ENCODE peak calls at places on chromosomes 3 and 15, in five cellular contexts. U is keratinocyte; X is heart left ventricle; J is left ventricle myocardium inferior; C is effector memory CD4-positive, alpha-beta T cell. O is an unnamed sample. For H3K27me3, the result is how much of the 10 kb centered on the place peaks cover.

GRCh38 chr3:10709110-10709781 is 106.8 kb upstream of the SLC6A11 start:
- DNase-seq in C (no peak), J (no peak), X (no peak), U (no peak), O (no peak)

GRCh38 chr15:70519616-70520015 is 243.7 kb downstream of the UACA start:
- DNase-seq in U (no peak), X (no peak), C (no peak), J (no peak), O (no peak)

GRCh38 chr15:45704329-45705249 is 69.8 kb downstream of the SQOR start:
- DNase-seq in C (no peak), X (peak), U (no peak), J (no peak), O (peak)

GRCh38 chr3:153927107-153927506 is 194.1 kb upstream of the ARHGEF26 start:
- DNase-seq in X (no peak), J (no peak), U (peak), C (no peak), O (no peak)

GRCh38 chr15:67149859-67150824 is 84.7 kb downstream of the SMAD3 start:
- DNase-seq in J (peak), C (peak), U (no peak), X (peak), O (no peak)

GRCh38 chr3:67635257-67635656 is 19.2 kb downstream of the SUCLG2 start:
- DNase-seq in C (no peak), U (no peak), X (no peak), J (no peak), O (no peak)

GRCh38 chr15:29403778-29404177 is 134.2 kb upstream of the NSMCE3 start:
- DNase-seq in C (no peak), J (no peak), U (no peak), X (no peak), O (no peak)

GRCh38 chr3:98977520-98977919 is 76.0 kb upstream of the DCBLD2 start:
- DNase-seq in J (no peak), U (no peak), C (no peak), X (no peak), O (no peak)

GRCh38 chr15:55740479-55740878 is 2.5 kb downstream of the PRTG start:
- DNase-seq in J (no peak), U (no peak), C (no peak), X (no peak), O (no peak)

GRCh38 chr15:85463273-85463937 is 83.0 kb downstream of the AKAP13 start:
- DNase-seq in J (no peak), X (no peak), C (no peak), U (no peak), O (no peak)

GRCh38 chr3:29696311-29696710 is 415.4 kb downstream of the RBMS3 start:
- DNase-seq in X (no peak), C (no peak), U (no peak), J (no peak), O (no peak)

DNA sequence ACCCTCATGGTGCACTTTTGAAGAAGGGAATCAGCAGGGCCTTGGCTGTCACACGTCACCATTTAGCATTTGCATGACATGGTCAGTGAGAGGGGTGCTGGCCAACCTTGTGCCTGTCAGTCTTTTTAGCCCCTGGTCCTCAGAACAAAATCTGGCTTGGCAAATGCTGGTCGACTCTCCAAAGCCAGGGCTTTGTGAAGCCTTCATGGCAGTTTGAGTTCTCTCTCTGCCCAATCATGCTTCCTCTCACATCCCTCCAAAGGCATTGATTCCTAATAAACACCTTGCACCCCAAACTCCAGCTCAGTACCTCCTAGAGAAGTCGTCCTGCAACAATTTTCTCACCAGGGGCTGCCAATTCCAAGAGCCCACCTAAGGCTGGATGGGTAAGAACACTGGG is 19.4 kb downstream of the CCR9 start:
- DNase-seq in X (no peak), U (no peak), C (no peak), J (no peak), O (no peak)
- H3K27me3 ChIP-seq in X (under half), U (under half), C (under half), J (under half), O (under half)

DNA sequence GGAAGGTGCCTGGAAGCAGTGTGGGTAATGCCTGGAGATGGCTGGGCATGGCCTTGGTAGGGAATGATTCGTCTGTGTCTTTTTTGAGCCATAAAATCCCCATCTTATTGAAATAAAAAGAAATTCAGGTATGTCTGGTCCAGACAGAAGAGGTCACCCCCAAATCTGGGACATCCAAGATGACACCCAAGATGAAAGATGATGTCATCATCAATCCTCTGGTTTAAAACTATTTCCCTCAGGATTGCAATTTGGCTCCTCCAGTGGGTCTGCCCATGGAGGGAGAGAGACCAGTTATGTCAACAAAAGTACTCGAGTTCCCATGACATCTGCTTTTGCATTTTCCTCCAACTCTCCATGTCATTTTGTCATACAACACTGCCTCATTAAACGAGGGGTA is 16.7 kb upstream of the CCR9 start:
- DNase-seq in X (no peak), C (no peak), U (no peak), J (no peak), O (no peak)
- H3K27me3 ChIP-seq in X (under half), C (under half), U (under half), J (under half), O (under half)

DNA sequence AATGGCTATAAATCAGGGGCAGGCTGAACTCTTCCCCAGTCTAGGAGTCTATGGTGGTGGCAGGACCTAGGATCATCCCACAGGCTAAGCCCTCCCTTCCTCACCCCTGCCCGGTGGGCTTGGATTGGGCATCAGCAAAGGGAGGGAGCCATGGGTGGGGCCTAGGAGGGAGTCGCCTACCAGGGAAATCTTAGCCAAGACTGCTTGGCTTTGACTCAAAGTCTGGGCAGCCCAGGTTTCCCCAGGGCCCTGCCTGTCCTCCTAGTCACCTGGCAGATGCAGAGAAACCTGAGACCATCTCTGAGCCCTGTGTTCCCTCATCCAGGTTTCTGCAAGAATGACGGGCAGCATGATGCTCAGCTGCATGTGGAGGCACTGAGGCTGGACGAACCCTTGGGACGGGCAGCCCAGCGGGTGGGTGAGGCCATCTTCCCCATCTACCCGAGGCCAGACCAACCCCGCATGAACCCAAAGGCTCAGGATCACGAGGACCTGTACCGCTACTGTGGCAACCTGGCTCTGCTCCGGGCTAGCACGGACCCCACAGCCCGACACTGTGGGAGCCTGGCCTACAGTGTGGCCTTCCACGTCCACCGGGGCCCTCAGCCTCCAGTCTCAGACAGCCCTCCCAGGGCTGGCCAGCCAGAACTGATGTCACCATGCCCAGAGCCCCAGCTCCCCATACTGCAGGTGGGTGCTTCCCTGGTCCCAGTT is 15.7 kb upstream of the STRA6 start:
- DNase-seq in U (no peak), C (no peak), J (no peak), X (no peak), O (no peak)
- H3K27me3 ChIP-seq in U (half or more), C (under half), J (under half), X (under half), O (under half)

GRCh38 chr3:53495091-53495517 is 693 bp downstream of the CACNA1D start:
- DNase-seq in X (no peak), U (no peak), C (no peak), J (no peak), O (no peak)

GRCh38 chr3:53493997-53494791 is at the start of gene CACNA1D:
- DNase-seq in X (no peak), U (no peak), J (no peak), C (no peak), O (no peak)

GRCh38 chr3:53493618-53493996 is 804 bp upstream of the CACNA1D start:
- DNase-seq in U (no peak), X (no peak), J (no peak), C (no peak), O (no peak)

GRCh38 chr3:53496984-53497383 is 2.6 kb downstream of the CACNA1D start:
- DNase-seq in X (no peak), J (no peak), U (no peak), C (no peak), O (no peak)

GRCh38 chr3:53495518-53496501 is 1.4 kb downstream of the CACNA1D start:
- DNase-seq in C (no peak), J (no peak), X (no peak), U (no peak), O (no peak)
- H3K27me3 ChIP-seq in C (under half), J (half or more), X (under half), U (under half), O (under half)

GRCh38 chr3:32839714-32840085 is 21.9 kb downstream of the TRIM71 start:
- DNase-seq in C (no peak), U (no peak), J (no peak), X (no peak), O (no peak)
- H3K27me3 ChIP-seq in C (under half), U (under half), J (under half), X (under half), O (under half)

GRCh38 chr15:73370151-73370550 is 1.4 kb upstream of the HCN4 start:
- DNase-seq in X (no peak), J (no peak), C (no peak), U (no peak), O (no peak)

GRCh38 chr15:73369073-73369694 is 426 bp upstream of the HCN4 start:
- DNase-seq in C (no peak), U (no peak), J (no peak), X (no peak), O (no peak)

GRCh38 chr15:73366766-73367623 is 1.8 kb downstream of the HCN4 start:
- DNase-seq in U (no peak), X (peak), J (no peak), C (no peak), O (no peak)

GRCh38 chr15:73367624-73368300 is 996 bp downstream of the HCN4 start:
- DNase-seq in U (no peak), J (no peak), C (no peak), X (peak), O (no peak)

DNA sequence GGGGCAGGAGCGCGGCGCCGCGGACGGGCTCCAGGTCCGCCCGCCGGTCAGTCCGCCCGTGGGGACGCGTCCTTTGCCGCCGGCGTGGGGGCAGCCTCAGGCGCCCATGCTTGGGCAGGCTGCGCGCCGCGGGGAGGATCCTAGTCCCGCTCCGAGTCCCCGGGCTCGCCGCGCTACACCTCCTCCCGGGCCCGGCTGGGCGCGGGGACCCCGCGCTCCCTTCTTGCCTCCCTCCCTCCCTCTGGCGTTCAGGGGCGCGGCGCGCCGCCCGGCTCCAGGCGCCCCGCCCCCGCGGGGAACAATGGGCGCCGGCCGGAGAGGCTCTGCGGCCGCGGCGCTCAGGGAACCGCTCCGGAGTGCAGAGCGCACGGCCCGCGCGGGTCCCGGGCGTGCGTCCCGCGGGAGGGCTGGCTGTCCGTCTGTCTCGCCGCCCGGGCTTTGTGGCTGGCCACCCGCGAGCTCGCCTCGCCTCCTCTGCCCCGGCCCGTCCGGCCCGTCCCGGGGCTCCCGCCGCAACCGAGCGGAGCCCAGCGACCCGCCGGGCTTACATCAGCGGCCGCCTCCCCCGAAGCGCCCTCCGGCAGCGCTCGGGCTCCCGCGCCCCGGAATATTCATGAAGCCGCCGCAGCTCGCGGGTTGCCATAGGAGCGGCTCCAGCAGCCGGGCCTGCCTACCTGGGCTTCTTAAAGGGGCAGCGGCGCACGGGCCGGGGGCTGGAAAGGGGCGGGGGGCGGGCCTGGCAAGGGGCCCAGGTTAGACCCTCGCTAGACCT is at the start of gene HCN4:
- DNase-seq in U (no peak), C (no peak), J (peak), X (no peak), O (no peak)
- H3K27me3 ChIP-seq in U (half or more), C (under half), J (half or more), X (under half), O (under half)

GRCh38 chr3:112131111-112131510 is 1.9 kb downstream of the GCSAM start:
- DNase-seq in C (no peak), X (no peak), U (no peak), J (no peak), O (no peak)
- H3K27me3 ChIP-seq in C (under half), X (under half), U (under half), J (under half), O (under half)

DNA sequence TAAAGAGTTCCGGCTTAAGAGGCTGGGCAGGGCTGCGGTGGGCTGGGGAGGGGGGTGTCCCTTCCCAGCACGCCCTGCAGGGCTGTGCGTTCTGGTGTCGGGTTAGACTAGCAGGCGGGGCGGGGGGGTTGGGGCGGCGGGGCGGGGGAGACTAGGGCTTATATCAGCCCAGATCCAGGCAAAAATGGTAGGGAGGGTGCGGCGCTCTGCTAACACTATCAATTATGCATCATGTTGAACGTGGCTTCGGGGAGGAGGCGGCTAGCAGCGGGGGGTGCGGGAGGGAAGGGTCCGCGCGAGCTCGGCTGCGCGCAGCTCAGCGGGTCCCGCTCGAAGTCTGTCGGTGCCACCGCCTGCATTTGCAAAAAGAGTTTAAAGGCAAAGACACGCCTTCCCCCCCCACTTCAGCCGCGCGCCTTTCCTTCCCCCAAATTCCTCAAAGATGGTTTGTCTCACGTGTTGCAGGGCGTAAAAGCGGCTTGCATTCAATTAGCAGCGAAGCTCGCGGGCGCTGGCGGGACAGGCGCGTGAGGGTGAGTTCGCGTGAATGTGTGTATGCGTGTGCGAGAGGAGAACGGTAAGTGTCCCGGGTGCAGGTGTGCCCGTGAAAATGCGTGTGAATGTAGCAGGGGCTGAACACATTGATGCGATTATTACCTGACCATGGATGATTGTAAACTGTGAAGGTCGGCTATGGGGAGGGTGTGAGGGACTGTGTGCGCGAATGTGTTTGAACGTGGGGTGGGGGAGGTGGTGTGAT is at the start of gene ISLR2:
- DNase-seq in J (no peak), U (no peak), X (no peak), C (no peak), O (no peak)
- H3K27me3 ChIP-seq in J (half or more), U (half or more), X (half or more), C (under half), O (under half)

DNA sequence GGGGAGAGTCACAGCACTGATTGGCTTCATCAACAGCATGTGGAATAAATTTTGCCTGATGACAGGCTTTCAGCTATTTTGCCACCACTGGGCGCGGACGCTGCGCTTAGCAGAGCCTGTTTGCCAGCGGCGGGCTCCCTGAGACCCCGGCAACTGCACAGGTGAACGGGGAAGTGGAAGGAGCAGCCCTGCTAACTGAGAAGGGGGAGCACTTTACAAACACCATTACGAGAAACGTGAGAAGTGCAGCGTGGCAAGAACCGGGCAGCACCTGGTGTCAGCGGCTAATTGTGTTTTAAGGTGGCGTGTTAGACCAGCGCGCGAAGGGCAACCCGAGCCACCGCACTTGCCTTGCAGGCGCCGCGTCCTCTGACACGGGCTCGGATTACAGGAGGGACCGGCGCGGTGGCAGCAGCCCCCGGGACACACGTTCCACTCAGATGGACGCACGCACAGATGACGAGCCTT is 307.8 kb upstream of the ARRDC4 start:
- DNase-seq in X (peak), J (peak), C (no peak), U (no peak), O (no peak)
- H3K27me3 ChIP-seq in X (under half), J (under half), C (under half), U (under half), O (under half)